ENCODE peak calls at places on chromosomes 16 and 17, in ten cellular contexts. H is neuronal stem cell, R is right lobe of liver, T is psoas muscle, K is neural progenitor cell, I is SK-N-SH, B is WERI-Rb-1, D is left lung, E is tibial artery, M is thyroid gland. C is an unnamed sample. For H3K36me3 and H3K9me3, the result is how much of the 10 kb centered on the place peaks cover.

GRCh38 chr17:83150369-83151055 is 71.1 kb downstream of the METRNL start:
- DNase-seq in H (no peak), R (no peak), T (no peak), K (no peak), I (no peak), B (no peak), D (peak), E (peak), M (no peak), C (no peak)

GRCh38 chr16:13519871-13520270 is 400.1 kb upstream of the ERCC4 start:
- DNase-seq in H (no peak), R (no peak), T (no peak), K (no peak), I (no peak), B (no peak), D (no peak), E (no peak), M (no peak), C (no peak)

GRCh38 chr17:73371285-73371684 is 59.5 kb upstream of the CDC42EP4 start:
- DNase-seq in H (no peak), R (no peak), T (no peak), K (no peak), I (no peak), B (no peak), D (no peak), E (no peak), M (no peak), C (peak)

GRCh38 chr17:73768691-73769090 is 124.4 kb upstream of the SDK2 start:
- DNase-seq in H (no peak), R (no peak), T (no peak), K (no peak), I (no peak), B (no peak), D (no peak), E (no peak), M (no peak), C (no peak)

GRCh38 chr17:16878547-16879100 is 93.3 kb downstream of the TNFRSF13B start:
- DNase-seq in H (no peak), R (no peak), T (no peak), K (no peak), I (no peak), B (no peak), D (no peak), E (no peak), M (no peak), C (no peak)

GRCh38 chr16:67544844-67545664 is 16.4 kb downstream of the RIPOR1 start:
- DNase-seq in H (no peak), R (no peak), T (peak), K (no peak), I (no peak), B (no peak), D (no peak), E (no peak), M (no peak), C (no peak)

GRCh38 chr16:371729-372521 is 1.6 kb upstream of the MRPL28 start:
- DNase-seq in H (no peak), R (no peak), T (no peak), K (no peak), I (no peak), B (no peak), D (no peak), E (no peak), M (no peak), C (no peak)

GRCh38 chr17:44014133-44014436 is 678 bp downstream of the TMEM101 start:
- DNase-seq in H (no peak), R (no peak), T (no peak), K (no peak), I (no peak), B (no peak), D (peak), E (no peak), M (no peak), C (peak)

GRCh38 chr17:82542439-82542838 is 22.9 kb downstream of the FOXK2 start:
- DNase-seq in H (no peak), R (no peak), T (no peak), K (no peak), I (no peak), B (no peak), D (no peak), E (no peak), M (no peak), C (no peak)

GRCh38 chr17:10309003-10309974 is 63.5 kb downstream of the MYH13 start:
- DNase-seq in H (no peak), R (no peak), T (no peak), K (no peak), I (no peak), B (no peak), D (no peak), E (no peak), M (no peak), C (no peak)

GRCh38 chr17:46777943-46778915 is 40.3 kb downstream of the WNT3 start:
- DNase-seq in H (no peak), R (no peak), T (no peak), K (peak), I (peak), B (no peak), D (no peak), E (no peak), M (no peak), C (no peak)

GRCh38 chr16:23566724-23567123 is 9.2 kb downstream of the UBFD1 start:
- DNase-seq in H (no peak), R (no peak), T (no peak), K (no peak), I (no peak), B (no peak), D (no peak), E (no peak), M (no peak), C (no peak)

GRCh38 chr16:14088155-14088753 is 17.1 kb downstream of the MRTFB start:
- DNase-seq in H (no peak), R (no peak), T (no peak), K (no peak), I (no peak), B (no peak), D (no peak), E (no peak), M (peak), C (no peak)

GRCh38 chr16:51763072-51763658 is 612.1 kb upstream of the SALL1 start:
- DNase-seq in H (peak), R (no peak), T (no peak), K (peak), I (no peak), B (peak), D (no peak), E (no peak), M (peak), C (no peak)

GRCh38 chr17:32482568-32483320 is 4.0 kb upstream of the CDK5R1 start:
- DNase-seq in H (no peak), R (no peak), T (no peak), K (no peak), I (no peak), B (no peak), D (no peak), E (no peak), M (no peak), C (no peak)

GRCh38 chr17:65407017-65407416 is 154.4 kb downstream of the AXIN2 start:
- DNase-seq in H (no peak), R (no peak), T (no peak), K (no peak), I (no peak), B (no peak), D (no peak), E (no peak), M (no peak), C (no peak)

DNA sequence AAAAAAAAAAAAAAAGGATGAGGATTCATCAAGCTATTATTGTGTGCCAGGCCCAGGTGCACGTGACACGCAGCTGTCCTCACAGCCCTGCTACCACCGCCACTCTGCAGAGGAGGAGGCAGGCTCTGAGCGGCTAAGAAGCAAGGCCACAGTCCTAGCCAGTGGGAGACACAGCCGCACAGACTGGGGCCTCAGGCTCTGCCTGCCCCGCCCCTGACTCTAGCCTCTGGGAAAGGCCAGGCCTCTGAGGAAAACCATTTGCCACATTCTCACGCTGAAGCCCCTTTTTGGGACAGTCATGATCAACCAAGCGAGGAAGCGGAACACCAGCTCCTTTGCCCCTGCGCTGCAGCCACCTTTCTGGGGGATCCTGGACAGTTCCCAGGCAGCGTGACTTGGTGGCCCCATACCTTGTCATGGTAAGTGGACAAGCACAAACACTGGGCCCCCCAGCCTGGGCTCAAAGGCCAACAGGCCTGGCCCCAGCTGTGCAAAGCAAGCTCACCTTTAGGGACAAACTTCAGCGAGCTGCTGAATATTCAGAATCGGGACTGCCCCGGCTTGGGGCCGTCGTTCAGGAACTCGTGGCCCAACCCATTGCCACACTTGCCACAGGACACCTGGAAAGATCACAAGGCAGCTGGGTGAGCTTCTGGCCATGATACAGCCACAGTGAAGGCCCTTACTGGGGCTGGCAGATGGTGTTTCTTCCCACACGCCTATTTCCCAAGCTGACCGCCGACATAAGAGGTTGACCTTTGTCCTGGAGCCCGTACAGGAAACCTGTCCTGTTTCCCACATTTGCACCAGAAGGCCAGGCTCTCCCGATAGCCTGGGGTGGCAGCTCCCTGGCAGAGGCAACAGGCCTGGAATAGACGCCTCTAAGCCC is 2.5 kb downstream of the MSRB1 start:
- DNase-seq in H (no peak), R (peak), T (no peak), K (no peak), I (no peak), B (no peak), D (no peak), E (no peak), M (no peak), C (no peak)
- H3K4me3 ChIP-seq in H (no peak), R (peak), T (peak), K (no peak), I (no peak), B (no peak), D (no peak), E (no peak), M (no peak), C (peak)

GRCh38 chr17:1368588-1368987 is 31.4 kb downstream of the YWHAE start:
- DNase-seq in H (no peak), R (no peak), T (no peak), K (no peak), I (no peak), B (no peak), D (no peak), E (no peak), M (no peak), C (no peak)

GRCh38 chr17:1373710-1374237 is 26.2 kb downstream of the YWHAE start:
- DNase-seq in H (no peak), R (no peak), T (no peak), K (no peak), I (no peak), B (no peak), D (no peak), E (no peak), M (no peak), C (no peak)

GRCh38 chr17:1372618-1373017 is 27.4 kb downstream of the YWHAE start:
- DNase-seq in H (no peak), R (no peak), T (no peak), K (no peak), I (no peak), B (no peak), D (no peak), E (no peak), M (no peak), C (no peak)

GRCh38 chr17:1374426-1375177 is 25.4 kb downstream of the YWHAE start:
- DNase-seq in H (no peak), R (no peak), T (no peak), K (no peak), I (no peak), B (no peak), D (no peak), E (no peak), M (no peak), C (no peak)

GRCh38 chr17:1371893-1372590 is 28.0 kb downstream of the YWHAE start:
- DNase-seq in H (no peak), R (no peak), T (no peak), K (no peak), I (no peak), B (no peak), D (no peak), E (no peak), M (no peak), C (no peak)
- H3K36me3 ChIP-seq in H (under half), R (under half), T (under half), K (under half), I (under half), B (half or more), D (under half), E (under half), M (under half), C (under half)

GRCh38 chr17:22469101-22469880 is 777.0 kb downstream of the KCNJ18 start:
- DNase-seq in H (no peak), R (no peak), T (no peak), K (no peak), I (no peak), B (no peak), D (no peak), E (no peak), M (no peak), C (no peak)

GRCh38 chr17:22469941-22470340 is 777.6 kb downstream of the KCNJ18 start:
- DNase-seq in H (no peak), R (no peak), T (no peak), K (no peak), I (no peak), B (no peak), D (no peak), E (no peak), M (no peak), C (no peak)

GRCh38 chr17:22470411-22471175 is 778.3 kb downstream of the KCNJ18 start:
- DNase-seq in H (no peak), R (no peak), T (no peak), K (no peak), I (no peak), B (no peak), D (no peak), E (no peak), M (no peak), C (no peak)

GRCh38 chr17:22464041-22464440 is 771.7 kb downstream of the KCNJ18 start:
- DNase-seq in H (no peak), R (no peak), T (no peak), K (no peak), I (no peak), B (no peak), D (no peak), E (no peak), M (no peak), C (no peak)

DNA sequence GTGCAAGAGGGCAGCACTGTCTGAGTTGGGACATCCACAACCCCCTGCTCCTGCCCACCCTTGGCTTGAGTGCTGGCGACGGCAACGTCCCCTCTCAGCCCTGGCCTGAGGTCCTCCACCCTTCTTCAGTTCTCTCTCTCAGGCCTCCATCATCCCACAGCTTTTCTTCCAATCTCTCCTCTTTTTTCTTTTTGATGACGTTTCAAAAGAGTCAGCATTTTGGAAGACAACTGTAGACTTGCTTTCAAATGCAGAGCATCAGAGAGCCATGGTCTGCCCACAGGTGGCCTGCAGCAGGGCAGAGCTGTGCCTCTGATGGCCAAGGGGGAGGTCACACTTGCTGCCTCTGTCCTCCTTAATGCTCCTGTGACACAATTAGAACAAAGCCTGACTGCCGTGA is 775.4 kb downstream of the KCNJ18 start:
- DNase-seq in H (no peak), R (no peak), T (no peak), K (no peak), I (no peak), B (no peak), D (no peak), E (no peak), M (no peak), C (no peak)
- H3K9me3 ChIP-seq in H (under half), R (under half), T (under half), K (under half), I (under half), B (under half), D (under half), E (under half), M (under half), C (under half)

DNA sequence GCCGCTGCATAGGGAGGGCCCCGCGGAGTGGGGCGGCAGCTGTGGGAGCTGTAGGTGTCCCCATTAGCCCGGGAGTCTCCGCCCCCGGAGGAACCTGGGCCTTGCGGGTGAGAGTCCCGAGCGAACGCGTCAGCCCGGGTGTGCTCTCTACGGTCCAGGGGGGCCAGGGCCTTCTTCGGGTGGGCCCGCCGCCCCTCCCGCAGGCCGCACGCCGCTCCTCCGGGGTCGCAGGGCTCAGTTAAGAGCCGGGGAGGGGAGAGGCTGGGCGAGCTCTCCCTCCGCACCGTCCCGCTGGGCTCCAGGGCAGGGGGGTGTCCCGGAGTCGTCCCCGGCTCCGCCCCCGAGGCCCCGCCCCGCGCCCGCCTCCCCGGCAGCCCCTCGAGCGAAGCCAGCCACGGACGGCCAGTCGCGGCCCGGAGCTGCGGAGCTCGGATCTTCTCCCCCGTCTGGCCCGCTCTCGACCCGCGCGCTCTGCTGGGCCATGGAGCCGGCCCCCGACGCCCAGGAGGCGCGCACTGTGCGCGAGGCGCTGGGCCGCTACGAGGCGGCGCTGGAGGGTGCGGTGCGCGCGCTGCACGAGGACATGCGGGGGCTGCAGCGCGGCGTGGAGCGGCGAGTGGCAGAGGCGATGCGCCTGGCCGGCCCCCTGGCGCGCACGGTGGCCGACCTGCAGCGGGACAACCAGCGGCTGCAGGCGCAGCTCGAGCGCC is at the start of gene SMTNL2:
- DNase-seq in H (no peak), R (no peak), T (peak), K (peak), I (peak), B (peak), D (peak), E (no peak), M (peak), C (no peak)
- H3K4me3 ChIP-seq in H (peak), R (peak), T (peak), K (peak), I (no peak), B (peak), D (peak), E (peak), M (no peak), C (peak)

GRCh38 chr16:69618721-69619120 is 53.0 kb downstream of the NFAT5 start:
- DNase-seq in H (no peak), R (no peak), T (no peak), K (no peak), I (no peak), B (no peak), D (no peak), E (no peak), M (no peak), C (no peak)
- H3K36me3 ChIP-seq in H (under half), R (under half), T (under half), K (under half), I (under half), B (under half), D (under half), E (under half), M (under half), C (under half)

GRCh38 chr16:10028644-10029043 is 153.6 kb downstream of the GRIN2A start:
- DNase-seq in H (no peak), R (no peak), T (no peak), K (no peak), I (no peak), B (no peak), D (no peak), E (no peak), M (no peak), C (no peak)
- H3K9me3 ChIP-seq in H (under half), R (under half), T (under half), K (under half), I (under half), B (under half), D (under half), E (under half), M (under half), C (under half)

GRCh38 chr16:27448531-27449433 is 46.8 kb downstream of the IL21R start:
- DNase-seq in H (no peak), R (no peak), T (no peak), K (no peak), I (peak), B (no peak), D (no peak), E (no peak), M (no peak), C (no peak)

GRCh38 chr16:27444470-27444869 is 42.5 kb downstream of the IL21R start:
- DNase-seq in H (no peak), R (peak), T (no peak), K (no peak), I (no peak), B (no peak), D (no peak), E (peak), M (no peak), C (no peak)

GRCh38 chr16:27444015-27444414 is 42.0 kb downstream of the IL21R start:
- DNase-seq in H (no peak), R (no peak), T (no peak), K (no peak), I (no peak), B (no peak), D (no peak), E (peak), M (no peak), C (peak)

GRCh38 chr16:27445502-27446175 is 43.7 kb downstream of the IL21R start:
- DNase-seq in H (no peak), R (peak), T (no peak), K (no peak), I (no peak), B (no peak), D (no peak), E (peak), M (no peak), C (no peak)

GRCh38 chr16:27446721-27447120 is 44.7 kb downstream of the IL21R start:
- DNase-seq in H (no peak), R (no peak), T (no peak), K (no peak), I (no peak), B (no peak), D (no peak), E (no peak), M (no peak), C (no peak)
- H3K4me3 ChIP-seq in H (no peak), R (no peak), T (no peak), K (no peak), I (no peak), B (no peak), D (no peak), E (no peak), M (no peak), C (no peak)

DNA sequence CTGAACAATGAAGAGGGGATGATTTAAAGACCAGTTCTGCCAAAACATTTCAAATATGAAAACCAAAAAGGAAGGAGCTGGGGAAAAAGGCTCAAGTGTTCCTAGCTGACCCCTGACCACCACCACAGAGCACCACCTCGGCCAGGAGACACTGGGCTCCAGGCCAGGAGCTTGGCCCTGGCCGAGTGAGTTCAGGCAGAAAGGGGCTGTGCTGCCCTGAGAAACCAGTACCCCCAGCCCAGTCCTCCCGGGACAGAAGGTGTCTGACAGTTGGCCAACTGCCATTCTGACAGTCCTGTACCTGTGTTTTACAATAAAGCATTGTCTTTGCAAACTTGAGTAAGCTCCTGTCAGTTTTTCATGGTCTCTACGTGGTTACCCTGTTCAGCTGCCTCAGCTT is 98.2 kb downstream of the VPS53 start:
- DNase-seq in H (no peak), R (no peak), T (no peak), K (no peak), I (no peak), B (no peak), D (no peak), E (no peak), M (peak), C (no peak)
- H3K36me3 ChIP-seq in H (under half), R (under half), T (under half), K (under half), I (under half), B (under half), D (under half), E (under half), M (under half), C (under half)

GRCh38 chr17:27200476-27200875 is 93.4 kb upstream of the WSB1 start:
- DNase-seq in H (no peak), R (no peak), T (no peak), K (no peak), I (no peak), B (no peak), D (no peak), E (no peak), M (no peak), C (no peak)
- H3K9me3 ChIP-seq in H (under half), R (under half), T (under half), K (under half), I (under half), B (under half), D (under half), E (under half), M (under half), C (under half)

GRCh38 chr17:79777844-79778503 is at the start of gene CBX2:
- DNase-seq in H (peak), R (peak), T (peak), K (peak), I (peak), B (peak), D (peak), E (peak), M (peak), C (peak)
- H3K4me3 ChIP-seq in H (peak), R (peak), T (peak), K (peak), I (peak), B (peak), D (peak), E (peak), M (peak), C (peak)